ENCODE peak calls at places on chromosomes 12 and 14, in ten cellular contexts. I is stomach, O is ovary, M is right cardiac atrium, P is upper lobe of right lung, S is adrenal gland, A is SJSA1, E is psoas muscle, H is small intestine, Q is lower lobe of right lung. K is an unnamed sample.
A peak's percentile ranks its signal among the peaks of the same experiment; 100 is the strongest.

GRCh38 chr14:102688290-102688689 is 89.0 kb upstream of the TRAF3 start:
- DNase-seq in S (no peak), I (no peak), Q (no peak), H (no peak), A (no peak), M (no peak), E (no peak), P (no peak), O (no peak), K (no peak)

GRCh38 chr14:75295061-75295461 is 16.4 kb downstream of the FOS start:
- DNase-seq in I (peak; percentile 69), S (peak; percentile 72), M (peak; percentile 84), H (peak; percentile 90), P (peak; percentile 88), A (no peak), Q (peak; percentile 82), O (peak; percentile 75), E (peak; percentile 77), K (no peak)

GRCh38 chr12:47652491-47653234 is 53.2 kb downstream of the RPAP3 start:
- DNase-seq in S (no peak), Q (no peak), H (no peak), P (no peak), A (no peak), E (no peak), M (peak; percentile 23), I (no peak), O (no peak), K (no peak)

GRCh38 chr14:61547186-61548121 is 147.9 kb upstream of the HIF1A start:
- DNase-seq in I (no peak), O (no peak), Q (no peak), S (peak; percentile 67), A (peak; percentile 72), H (no peak), P (no peak), M (no peak), E (no peak), K (no peak)

GRCh38 chr12:92108651-92109050 is 37.0 kb downstream of the BTG1 start:
- DNase-seq in O (no peak), H (no peak), P (no peak), E (no peak), I (no peak), S (no peak), A (no peak), Q (peak; percentile 48), M (no peak), K (no peak)

GRCh38 chr12:2347137-2347843 is 294.5 kb downstream of the CACNA1C start:
- DNase-seq in Q (no peak), I (no peak), O (no peak), S (no peak), M (no peak), A (no peak), P (no peak), E (no peak), H (no peak), K (no peak)

GRCh38 chr12:96383991-96384390 is 16.2 kb downstream of the CDK17 start:
- DNase-seq in E (no peak), O (no peak), P (no peak), A (no peak), Q (no peak), I (no peak), H (no peak), S (no peak), M (no peak), K (no peak)

GRCh38 chr12:95701275-95701674 is 89.3 kb downstream of the NTN4 start:
- DNase-seq in E (no peak), Q (no peak), A (no peak), S (no peak), H (no peak), O (no peak), M (no peak), P (no peak), I (no peak), K (no peak)

GRCh38 chr12:45336331-45336730 is 120.4 kb downstream of the ANO6 start:
- DNase-seq in A (peak; percentile 52), O (no peak), E (no peak), H (no peak), M (no peak), Q (no peak), I (no peak), S (no peak), P (no peak), K (no peak)

GRCh38 chr14:38505221-38506095 is 249.6 kb upstream of the CLEC14A start:
- DNase-seq in S (no peak), O (no peak), Q (no peak), A (no peak), E (no peak), P (no peak), M (no peak), H (no peak), I (no peak), K (no peak)

DNA sequence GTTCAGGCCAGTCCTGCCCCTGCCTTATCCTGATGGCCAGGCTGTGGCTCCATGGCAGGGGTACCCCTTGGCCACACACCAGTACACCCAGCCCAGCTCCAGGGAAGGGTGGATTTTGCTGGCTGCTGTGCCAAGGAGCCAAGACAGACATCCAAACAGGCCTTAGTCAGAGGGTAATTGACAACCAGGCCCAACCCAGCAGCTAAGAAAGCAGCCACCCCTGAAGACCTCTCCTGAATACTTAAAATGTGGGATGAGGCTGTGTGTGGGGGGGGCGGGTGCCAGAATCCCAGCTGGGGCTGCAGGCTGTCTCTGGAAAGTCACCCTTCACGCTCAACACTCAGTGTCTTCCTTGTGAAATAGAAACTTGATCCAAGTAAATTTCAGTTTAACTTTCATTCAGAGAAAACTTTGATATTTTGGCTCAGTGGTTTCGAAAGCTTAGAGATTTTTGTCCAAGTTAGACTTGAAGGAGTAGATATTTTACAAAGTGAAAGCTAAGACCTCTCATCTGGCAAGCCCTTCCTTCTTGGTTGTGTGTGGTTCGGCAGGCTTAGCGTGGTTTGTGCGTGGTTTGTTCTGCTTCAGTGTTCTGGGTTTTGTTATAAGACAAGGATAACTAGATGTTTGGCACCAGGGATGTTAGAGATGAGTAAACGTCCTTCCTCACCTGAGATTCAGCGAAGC is 5.1 kb downstream of the PAPLN start:
- DNase-seq in P (no peak), A (no peak), O (peak; percentile 52), Q (no peak), E (peak; percentile 51), M (peak; percentile 31), S (no peak), H (no peak), I (no peak), K (no peak)
- H3K4me3 ChIP-seq in P (peak overlapping the region; percentile 8), A (no peak overlapping the region), O (peak overlapping the region; percentile 21), Q (no peak overlapping the region), E (no peak overlapping the region), M (no peak overlapping the region), S (no peak overlapping the region), H (no peak overlapping the region), I (peak overlapping the region; percentile 22), K (no peak overlapping the region)

DNA sequence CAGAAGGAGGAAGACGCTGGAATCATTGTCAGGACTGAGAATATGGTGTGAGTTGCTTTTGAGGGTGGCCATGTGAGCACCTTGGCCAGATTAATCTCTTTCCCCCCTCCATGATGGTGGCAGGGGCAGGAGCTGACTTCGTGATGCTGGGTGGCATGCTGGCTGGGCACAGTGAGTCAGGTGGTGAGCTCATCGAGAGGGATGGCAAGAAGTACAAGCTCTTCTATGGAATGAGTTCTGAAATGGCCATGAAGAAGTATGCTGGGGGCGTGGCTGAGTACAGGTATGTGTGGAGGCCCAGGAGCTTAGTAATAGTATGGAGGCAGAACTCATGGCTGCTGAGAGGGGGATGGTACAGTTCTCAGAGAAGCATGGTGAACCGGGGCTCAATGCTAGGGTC is 4.3 kb downstream of the TINF2 start:
- DNase-seq in A (no peak), P (no peak), M (no peak), O (no peak), H (no peak), I (no peak), Q (no peak), E (no peak), S (no peak), K (no peak)
- H3K27ac ChIP-seq in A (no peak overlapping the region), P (no peak overlapping the region), M (no peak overlapping the region), O (no peak overlapping the region), H (no peak overlapping the region), I (no peak overlapping the region), Q (no peak overlapping the region), E (peak overlapping the region; percentile 19), S (no peak overlapping the region), K (no peak overlapping the region)

DNA sequence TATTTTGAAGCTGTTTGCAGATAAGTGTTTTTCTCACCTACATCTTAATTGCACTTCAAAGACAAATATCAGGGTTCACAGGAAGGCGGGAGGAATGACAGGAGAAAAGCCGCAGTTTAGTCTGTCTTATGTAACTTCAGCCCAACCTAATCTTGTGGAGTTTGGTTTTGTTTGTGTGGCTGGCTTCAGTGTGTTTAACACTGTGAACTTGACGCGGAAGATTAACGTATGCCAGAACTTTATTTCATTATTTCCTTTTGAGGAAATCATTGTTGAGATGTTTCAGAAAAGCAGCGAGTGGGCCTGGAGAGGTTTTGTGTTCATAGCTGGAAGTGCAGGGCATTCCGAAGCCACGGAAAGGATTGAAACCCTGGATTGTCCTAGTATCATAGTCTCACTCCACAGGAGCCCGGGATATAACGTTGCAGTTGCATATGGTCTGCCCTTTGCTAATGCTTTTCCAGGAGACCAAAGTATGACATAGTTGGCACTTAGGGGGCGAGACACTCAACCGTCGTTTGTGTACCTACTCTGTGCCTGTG is 2.0 kb downstream of the PELI2 start:
- DNase-seq in I (no peak), O (no peak), P (no peak), M (no peak), S (no peak), H (peak; percentile 60), E (no peak), A (no peak), Q (no peak), K (peak; percentile 11)
- H3K4me1 ChIP-seq in I (peaks cover 79% of the 10 kb centered on the region), O (peaks cover 9% of the 10 kb centered on the region), P (peaks cover 38% of the 10 kb centered on the region), M (peaks cover 2% of the 10 kb centered on the region), S (peaks cover 26% of the 10 kb centered on the region), H (no peaks in the 10 kb centered on the region), E (no peaks in the 10 kb centered on the region), A (peaks cover 30% of the 10 kb centered on the region), Q (peaks cover 30% of the 10 kb centered on the region), K (peaks cover 32% of the 10 kb centered on the region)

GRCh38 chr12:55933158-55933798 is 2.3 kb downstream of the DGKA start:
- DNase-seq in O (no peak), Q (no peak), P (no peak), I (peak; percentile 35), S (no peak), M (no peak), E (no peak), H (peak; percentile 91), A (no peak), K (no peak)
- H3K4me3 ChIP-seq in O (no peak overlapping the region), Q (peak overlapping the region; percentile 75), P (no peak overlapping the region), I (peak overlapping the region; percentile 65), S (no peak overlapping the region), M (no peak overlapping the region), E (no peak overlapping the region), H (peak overlapping the region; percentile 91), A (no peak overlapping the region), K (peak overlapping the region; percentile 82)

DNA sequence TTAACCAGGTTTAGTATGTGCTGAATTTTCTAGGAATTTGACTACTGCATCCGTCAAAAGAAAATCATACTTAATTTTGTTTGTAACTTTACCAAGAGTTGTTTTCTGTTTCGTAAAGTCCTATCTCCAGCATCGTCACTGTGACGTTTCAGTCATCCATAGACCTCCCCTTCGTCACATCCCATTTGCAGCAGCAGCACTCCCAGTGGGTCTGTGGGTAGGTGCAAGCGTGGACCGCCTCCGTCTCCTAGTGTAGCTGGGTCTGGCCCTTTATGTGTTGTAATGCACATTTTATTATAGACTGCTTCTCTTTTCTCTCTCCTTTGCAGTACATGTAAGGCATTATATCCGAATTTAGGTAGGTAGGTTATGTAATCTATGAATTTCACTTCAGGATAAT is 41.0 kb downstream of the EVL start:
- DNase-seq in I (no peak), P (no peak), O (peak; percentile 17), S (no peak), E (no peak), Q (peak; percentile 82), H (no peak), M (no peak), A (no peak), K (peak; percentile 91)
- H3K27ac ChIP-seq in I (no peak overlapping the region), P (peak overlapping the region; percentile 61), O (no peak overlapping the region), S (no peak overlapping the region), E (no peak overlapping the region), Q (peak overlapping the region; percentile 0), H (no peak overlapping the region), M (no peak overlapping the region), A (no peak overlapping the region), K (peak overlapping the region; percentile 83)